ENCODE peak calls at places on chromosomes 1 and 21, in five cellular contexts. M is A549; K is ovary; R is effector memory CD4-positive, alpha-beta T cell; P is right cardiac atrium. J is an unnamed sample.

GRCh38 chr1:81950037-81950436 is 149.3 kb downstream of the ADGRL2 start:
- DNase-seq in P (no peak), M (no peak), R (no peak), K (no peak), J (no peak)

GRCh38 chr1:68011786-68012375 is 38.5 kb downstream of the DIRAS3 start:
- DNase-seq in M (peak), K (no peak), R (no peak), P (no peak), J (no peak)

GRCh38 chr1:233673947-233674431 is 60.1 kb downstream of the KCNK1 start:
- DNase-seq in R (no peak), K (no peak), M (peak), P (no peak), J (no peak)

GRCh38 chr1:18900303-18900841 is 2.0 kb downstream of the ALDH4A1 start:
- DNase-seq in M (no peak), R (no peak), P (no peak), K (no peak), J (no peak)

GRCh38 chr1:83846138-83846537 is 152.8 kb downstream of the TTLL7 start:
- DNase-seq in M (no peak), K (no peak), R (no peak), P (no peak), J (no peak)

GRCh38 chr1:178551307-178551706 is 38.4 kb downstream of the TEX35 start:
- DNase-seq in M (no peak), K (no peak), R (no peak), P (no peak), J (no peak)

GRCh38 chr1:80218112-80218511 is 1211.6 kb upstream of the ADGRL4 start:
- DNase-seq in R (no peak), K (no peak), P (no peak), M (peak), J (no peak)

GRCh38 chr1:117606608-117607261 is 887 bp downstream of the TENT5C start:
- DNase-seq in M (no peak), P (peak), R (peak), K (no peak), J (no peak)

GRCh38 chr1:43563779-43564616 is 33.3 kb downstream of the PTPRF start:
- DNase-seq in M (no peak), R (no peak), K (peak), P (peak), J (no peak)

GRCh38 chr1:154840557-154841176 is 29.4 kb downstream of the KCNN3 start:
- DNase-seq in R (no peak), K (no peak), M (no peak), P (no peak), J (no peak)

GRCh38 chr1:85935234-85935633 is 221.3 kb downstream of the COL24A1 start:
- DNase-seq in R (no peak), P (no peak), K (no peak), M (no peak), J (no peak)

GRCh38 chr1:200972985-200973742 is 50.4 kb downstream of the KIF21B start:
- DNase-seq in P (no peak), R (no peak), K (no peak), M (no peak), J (no peak)

GRCh38 chr1:96425382-96426129 is 296.0 kb upstream of the PTBP2 start:
- DNase-seq in M (no peak), K (no peak), R (no peak), P (no peak), J (no peak)

GRCh38 chr1:68293609-68294353 is 61.5 kb upstream of the WLS start:
- DNase-seq in M (no peak), P (no peak), R (no peak), K (peak), J (no peak)

GRCh38 chr1:206430031-206430983 is 40.0 kb upstream of the IKBKE start:
- DNase-seq in P (no peak), R (no peak), M (no peak), K (peak), J (no peak)

GRCh38 chr1:180935326-180936109 is 22.8 kb downstream of the KIAA1614 start:
- DNase-seq in P (peak), M (no peak), R (no peak), K (no peak), J (no peak)

GRCh38 chr1:226736908-226737818 is 1.9 kb downstream of the ITPKB start:
- DNase-seq in K (peak), M (no peak), R (peak), P (peak), J (peak)

GRCh38 chr1:109789771-109790170 is 26.0 kb upstream of the EPS8L3 start:
- DNase-seq in K (peak), P (no peak), R (no peak), M (no peak), J (no peak)

GRCh38 chr1:174023438-174023837 is 1.3 kb upstream of the RC3H1 start:
- DNase-seq in M (peak), R (no peak), P (no peak), K (no peak), J (no peak)

GRCh38 chr1:241736387-241736786 is 84.3 kb downstream of the WDR64 start:
- DNase-seq in P (no peak), R (no peak), M (no peak), K (no peak), J (no peak)

DNA sequence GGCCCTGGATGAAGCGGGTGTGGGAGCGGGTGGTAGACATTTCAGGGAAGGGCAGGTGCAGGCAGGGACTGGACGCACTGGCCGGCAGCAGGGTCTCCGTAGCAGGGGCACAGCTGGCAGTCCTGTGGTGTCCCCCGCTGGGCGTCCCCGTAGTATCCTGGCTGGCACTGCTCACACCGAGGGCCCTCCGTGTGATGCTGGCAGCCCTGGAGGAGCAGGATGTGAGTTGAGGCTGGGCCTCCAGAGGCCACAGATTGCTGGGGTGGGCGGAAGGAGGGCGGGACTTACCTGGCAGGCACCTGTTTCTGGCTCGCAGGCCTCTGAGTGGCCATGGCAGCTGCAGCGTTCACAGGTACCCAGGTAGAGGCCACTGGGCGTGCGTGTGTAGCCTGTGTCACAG is 62.3 kb downstream of the LDLRAD2 start:
- DNase-seq in K (no peak), P (peak), R (no peak), M (no peak), J (no peak)
- H3K27ac ChIP-seq in K (no peak), P (no peak), R (no peak), M (no peak), J (no peak)

DNA sequence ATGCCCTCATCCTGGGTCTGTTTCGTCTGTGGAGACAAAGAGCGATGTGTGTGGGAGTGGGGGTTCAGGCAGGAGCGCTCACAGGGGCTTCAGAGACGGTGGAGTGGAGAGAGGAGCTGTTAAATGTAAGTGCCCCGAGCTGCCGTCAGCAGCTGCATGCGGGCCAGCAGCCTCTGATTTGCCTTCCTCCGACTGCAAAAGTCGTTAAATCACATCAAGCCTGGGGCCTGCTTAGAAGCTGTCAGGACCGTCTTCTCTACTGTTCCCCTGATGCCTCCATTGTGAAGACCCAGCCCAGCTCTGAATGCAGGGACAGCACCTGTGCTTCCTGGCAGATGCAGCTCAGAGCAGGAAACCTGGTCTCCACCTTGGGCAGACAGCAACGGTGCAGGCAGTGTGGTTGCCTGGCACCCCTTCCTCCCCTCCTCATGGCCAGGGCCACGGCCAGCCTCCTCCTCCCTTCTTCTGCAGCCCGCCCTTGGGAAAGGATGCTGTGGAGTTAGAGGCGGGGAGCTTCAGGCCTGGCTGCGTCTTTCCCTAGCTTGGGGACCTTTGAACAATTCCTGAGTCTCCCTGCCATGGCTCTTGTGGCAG is 92.4 kb upstream of the COL6A1 start:
- DNase-seq in R (no peak), P (no peak), K (peak), M (no peak), J (no peak)
- H3K27ac ChIP-seq in R (no peak), P (no peak), K (no peak), M (no peak), J (no peak)

DNA sequence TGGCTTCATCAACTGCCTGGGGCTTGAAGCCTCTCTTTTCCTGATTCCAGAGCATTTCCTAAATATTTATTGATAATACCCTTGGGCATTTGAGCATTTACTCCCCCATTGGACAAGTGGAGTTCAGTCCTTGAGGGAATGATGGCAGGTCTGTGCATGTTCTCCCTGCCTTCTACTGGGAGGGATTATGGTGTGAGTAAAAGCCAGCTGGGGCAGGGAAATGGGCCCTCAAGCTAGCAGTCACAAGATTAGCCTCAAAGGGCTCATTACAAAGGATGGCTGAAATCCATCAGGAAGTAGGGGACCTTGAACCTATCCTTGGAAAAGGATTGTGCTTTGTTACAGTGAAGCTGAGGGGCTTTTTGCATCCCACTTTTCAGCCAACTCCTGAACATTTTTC is 24.2 kb upstream of the OSBPL9 start:
- DNase-seq in M (no peak), K (no peak), P (no peak), R (no peak), J (no peak)
- H3K27ac ChIP-seq in M (no peak), K (no peak), P (no peak), R (no peak), J (no peak)

DNA sequence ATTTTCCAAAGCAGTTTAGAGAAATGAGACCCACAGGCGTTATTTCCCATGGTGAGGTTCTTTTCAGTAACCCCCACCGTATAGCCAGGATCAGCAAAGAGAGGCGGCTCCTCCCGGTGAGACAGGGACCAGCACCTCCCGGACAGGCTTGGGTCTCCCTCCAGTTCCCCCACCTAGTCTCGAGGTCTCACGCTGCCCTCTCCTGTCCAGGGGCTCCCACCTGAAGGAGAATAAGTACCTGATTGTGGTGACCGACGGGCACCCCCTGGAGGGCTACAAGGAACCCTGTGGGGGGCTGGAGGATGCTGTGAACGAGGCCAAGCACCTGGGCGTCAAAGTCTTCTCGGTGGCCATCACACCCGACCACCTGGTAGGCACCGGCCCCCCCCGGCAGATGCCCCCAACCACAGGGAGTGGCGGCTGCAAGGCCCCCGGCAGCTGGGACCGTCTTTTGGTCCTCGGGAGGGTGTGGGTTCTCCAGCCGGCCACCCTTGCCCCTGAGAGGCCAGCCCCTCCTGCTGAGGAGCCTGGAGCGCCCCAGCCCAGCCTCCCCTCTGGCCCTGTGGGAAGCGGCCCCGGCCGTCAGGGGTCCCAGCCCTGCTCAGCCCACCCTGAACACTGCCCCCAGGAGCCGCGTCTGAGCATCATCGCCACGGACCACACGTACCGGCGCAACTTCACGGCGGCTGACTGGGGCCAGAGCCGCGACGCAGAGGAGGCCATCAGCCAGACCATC is 4.9 kb downstream of the COL6A1 start:
- DNase-seq in R (no peak), K (peak), P (peak), M (no peak), J (no peak)
- H3K27ac ChIP-seq in R (no peak), K (peak), P (no peak), M (no peak), J (no peak)

GRCh38 chr1:207891148-207891547 is 19.8 kb downstream of the CD34 start:
- DNase-seq in P (no peak), R (no peak), M (no peak), K (no peak), J (no peak)
- H3K27ac ChIP-seq in P (peak), R (no peak), M (no peak), K (peak), J (peak)

DNA sequence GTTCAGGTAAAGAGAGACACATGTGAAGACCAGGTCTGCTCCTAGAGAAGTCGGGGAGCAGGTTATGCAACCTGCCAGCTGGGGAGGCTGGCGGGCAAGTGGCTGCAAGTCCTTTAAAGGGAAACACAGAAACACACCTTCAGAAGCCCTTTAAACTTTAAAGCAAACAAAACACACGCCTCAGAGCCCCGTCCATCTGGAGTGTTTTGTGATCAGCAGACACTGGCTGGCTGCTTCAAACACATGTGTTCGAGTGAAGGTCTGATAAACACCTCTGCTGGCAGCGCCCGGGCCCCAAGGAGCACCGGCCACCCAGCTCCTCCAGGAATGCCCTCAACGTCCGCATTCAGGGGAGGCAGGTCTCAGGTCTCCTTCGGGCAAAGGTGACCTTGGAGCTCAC is 15.2 kb downstream of the RIPK4 start:
- DNase-seq in M (no peak), R (no peak), K (no peak), P (no peak), J (no peak)
- H3K27ac ChIP-seq in M (peak), R (no peak), K (no peak), P (no peak), J (no peak)

J was measured in caudate nucleus.